ENCODE peak calls at places on chromosomes 5 and 9, in nine cellular contexts. E is IMR-90; I is right atrium auricular region; R is heart right ventricle; X is ovary; W is upper lobe of right lung; D is CD8-positive, alpha-beta T cell; F is lung; Y is SK-N-SH. H is an unnamed sample.

GRCh38 chr9:34371886-34372597 is 4.7 kb downstream of the MYORG start:
- DNase-seq in R (no peak), F (peak; percentile 13), D (no peak), X (no peak), Y (no peak), W (no peak), E (no peak), I (no peak), H (no peak)

GRCh38 chr9:109458453-109459211 is 39.5 kb downstream of the PTPN3 start:
- DNase-seq in F (no peak), W (no peak), E (no peak), I (no peak), X (no peak), Y (no peak), R (no peak), D (no peak), H (no peak)

GRCh38 chr5:160726721-160727120 is 125.3 kb downstream of the ATP10B start:
- DNase-seq in D (no peak), E (no peak), F (no peak), I (no peak), R (no peak), X (no peak), W (no peak), Y (no peak), H (no peak)

GRCh38 chr9:137639303-137640051 is 20.7 kb downstream of the EHMT1 start:
- DNase-seq in W (no peak), E (no peak), F (no peak), R (no peak), Y (no peak), I (no peak), X (no peak), D (no peak), H (no peak)

GRCh38 chr5:135063511-135064234 is 29.6 kb upstream of the PITX1 start:
- DNase-seq in Y (no peak), D (no peak), I (no peak), X (no peak), W (peak; percentile 51), F (no peak), R (no peak), E (no peak), H (no peak)

GRCh38 chr9:117074782-117075510 is 339.9 kb downstream of the ASTN2 start:
- DNase-seq in W (no peak), X (no peak), R (no peak), Y (peak; percentile 72), E (no peak), F (no peak), D (no peak), I (no peak), H (no peak)

GRCh38 chr9:128072144-128073021 is 4.4 kb downstream of the SLC25A25 start:
- DNase-seq in X (peak; percentile 88), D (peak; percentile 50), W (peak; percentile 74), F (peak; percentile 85), E (peak; percentile 73), Y (no peak), I (peak; percentile 97), R (peak; percentile 82), H (no peak)

GRCh38 chr9:127122176-127123151 is at the start of gene ANGPTL2:
- DNase-seq in F (peak; percentile 69), I (peak; percentile 95), X (peak; percentile 95), R (peak; percentile 93), Y (peak; percentile 94), W (peak; percentile 88), D (no peak), E (peak; percentile 95), H (peak; percentile 78)

GRCh38 chr5:60372786-60373185 is 327.2 kb downstream of the DEPDC1B start:
- DNase-seq in X (no peak), R (no peak), F (no peak), I (no peak), Y (no peak), E (no peak), W (no peak), D (no peak), H (no peak)

GRCh38 chr5:60371065-60371464 is 328.9 kb downstream of the DEPDC1B start:
- DNase-seq in W (no peak), E (no peak), R (no peak), Y (no peak), X (no peak), I (no peak), F (no peak), D (no peak), H (no peak)

GRCh38 chr5:60369391-60369790 is 330.6 kb downstream of the DEPDC1B start:
- DNase-seq in E (no peak), R (no peak), I (no peak), Y (no peak), F (no peak), W (no peak), D (no peak), X (no peak), H (no peak)

GRCh38 chr5:60368100-60368499 is 331.9 kb downstream of the DEPDC1B start:
- DNase-seq in W (no peak), D (no peak), F (no peak), E (no peak), R (no peak), I (no peak), Y (no peak), X (no peak), H (no peak)

GRCh38 chr5:60370508-60370907 is 329.5 kb downstream of the DEPDC1B start:
- DNase-seq in W (no peak), R (no peak), X (no peak), E (no peak), I (no peak), F (no peak), Y (no peak), D (no peak), H (no peak)
- H3K4me1 ChIP-seq in W (no peaks in the 10 kb centered on the region), R (no peaks in the 10 kb centered on the region), X (no peaks in the 10 kb centered on the region), E (no peaks in the 10 kb centered on the region), I (no peaks in the 10 kb centered on the region), F (no peaks in the 10 kb centered on the region), Y (peaks cover 12% of the 10 kb centered on the region), D (no peaks in the 10 kb centered on the region), H (no peaks in the 10 kb centered on the region)

GRCh38 chr9:107314763-107315162 is 31.7 kb downstream of the RAD23B start:
- DNase-seq in X (no peak), E (no peak), W (no peak), D (no peak), I (no peak), F (no peak), R (no peak), Y (no peak), H (no peak)

GRCh38 chr9:107313555-107314096 is 30.5 kb downstream of the RAD23B start:
- DNase-seq in R (no peak), I (no peak), F (no peak), E (no peak), Y (no peak), W (no peak), D (no peak), X (no peak), H (no peak)

GRCh38 chr9:107322643-107323042 is 39.6 kb downstream of the RAD23B start:
- DNase-seq in W (no peak), I (no peak), E (no peak), F (no peak), D (no peak), R (no peak), X (no peak), Y (no peak), H (no peak)

GRCh38 chr9:107312651-107313050 is 29.6 kb downstream of the RAD23B start:
- DNase-seq in W (no peak), R (no peak), F (no peak), D (no peak), X (no peak), I (no peak), E (peak; percentile 56), Y (no peak), H (no peak)

DNA sequence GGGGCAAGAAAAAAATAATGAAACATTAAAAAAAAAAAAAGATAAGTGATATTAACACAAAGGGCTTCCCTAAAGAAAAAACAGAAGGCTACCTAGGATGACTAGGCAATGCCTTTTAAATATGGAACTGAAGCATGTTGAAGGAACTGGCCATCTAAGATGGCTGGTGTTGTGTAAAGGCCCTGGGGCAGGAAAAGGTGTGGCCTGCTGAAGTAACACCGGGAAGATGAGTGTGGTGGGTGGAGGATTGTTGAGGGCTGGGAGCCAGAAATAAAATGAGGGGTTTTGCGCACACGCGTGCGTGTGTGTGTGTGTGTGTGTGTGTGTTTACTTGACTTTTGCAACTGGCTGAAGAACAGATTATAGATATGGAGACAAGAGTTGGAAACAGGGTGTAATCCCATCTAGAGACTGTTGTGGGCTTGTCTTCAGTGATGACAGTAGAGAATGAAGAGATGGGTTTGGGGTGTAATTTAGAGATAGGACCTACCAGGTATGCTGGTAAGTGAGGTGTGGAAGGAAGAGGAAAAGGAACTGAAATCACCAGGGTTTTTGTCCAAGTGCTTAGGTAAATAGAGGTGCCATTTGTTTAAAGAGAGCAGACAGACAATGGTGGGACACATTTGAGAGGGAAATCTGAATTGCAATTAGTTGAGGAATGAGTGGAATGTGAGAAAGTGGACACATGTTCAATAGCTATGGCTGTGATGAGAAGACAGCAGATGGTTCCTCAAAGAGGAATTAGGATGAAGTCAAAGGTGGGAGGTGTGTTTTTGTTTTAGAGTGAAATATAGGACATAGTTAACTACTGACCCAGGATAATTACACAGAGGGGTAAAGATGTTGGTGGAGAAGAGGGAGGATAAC is 33.9 kb downstream of the RAD23B start:
- DNase-seq in Y (no peak), E (no peak), R (no peak), F (no peak), I (no peak), D (no peak), X (no peak), W (no peak), H (no peak)
- H3K36me3 ChIP-seq in Y (peaks cover 50% of the 10 kb centered on the region), E (peaks cover 29% of the 10 kb centered on the region), R (peaks cover 16% of the 10 kb centered on the region), F (peaks cover 11% of the 10 kb centered on the region), I (peaks cover 10% of the 10 kb centered on the region), D (peaks cover 6% of the 10 kb centered on the region), X (no peaks in the 10 kb centered on the region), W (peaks cover 87% of the 10 kb centered on the region), H (no peaks in the 10 kb centered on the region)

GRCh38 chr5:95846554-95847260 is 24.2 kb upstream of the GLRX start:
- DNase-seq in Y (peak; percentile 83), R (peak; percentile 71), I (peak; percentile 84), F (no peak), D (peak; percentile 62), X (peak; percentile 81), W (no peak), E (peak; percentile 79), H (peak; percentile 57)
- H3K4me1 ChIP-seq in Y (peaks cover 7% of the 10 kb centered on the region), R (peaks cover 8% of the 10 kb centered on the region), I (no peaks in the 10 kb centered on the region), F (peaks cover 5% of the 10 kb centered on the region), D (peaks cover 11% of the 10 kb centered on the region), X (no peaks in the 10 kb centered on the region), W (peaks cover 29% of the 10 kb centered on the region), E (peaks cover 16% of the 10 kb centered on the region), H (peaks cover 5% of the 10 kb centered on the region)

GRCh38 chr9:2041736-2042135 is 26.6 kb downstream of the SMARCA2 start:
- DNase-seq in Y (no peak), X (no peak), I (no peak), F (no peak), W (no peak), E (peak; percentile 52), R (no peak), D (no peak), H (no peak)

GRCh38 chr9:2043881-2044462 is 28.8 kb downstream of the SMARCA2 start:
- DNase-seq in W (no peak), Y (no peak), F (no peak), D (no peak), X (no peak), E (no peak), R (no peak), I (no peak), H (no peak)

GRCh38 chr9:2040828-2041227 is 25.7 kb downstream of the SMARCA2 start:
- DNase-seq in R (no peak), F (no peak), I (no peak), D (no peak), E (no peak), X (no peak), Y (no peak), W (no peak), H (no peak)

GRCh38 chr9:2039294-2040180 is 24.4 kb downstream of the SMARCA2 start:
- DNase-seq in F (no peak), I (no peak), W (no peak), X (peak; percentile 42), D (no peak), R (no peak), Y (no peak), E (no peak), H (no peak)

DNA sequence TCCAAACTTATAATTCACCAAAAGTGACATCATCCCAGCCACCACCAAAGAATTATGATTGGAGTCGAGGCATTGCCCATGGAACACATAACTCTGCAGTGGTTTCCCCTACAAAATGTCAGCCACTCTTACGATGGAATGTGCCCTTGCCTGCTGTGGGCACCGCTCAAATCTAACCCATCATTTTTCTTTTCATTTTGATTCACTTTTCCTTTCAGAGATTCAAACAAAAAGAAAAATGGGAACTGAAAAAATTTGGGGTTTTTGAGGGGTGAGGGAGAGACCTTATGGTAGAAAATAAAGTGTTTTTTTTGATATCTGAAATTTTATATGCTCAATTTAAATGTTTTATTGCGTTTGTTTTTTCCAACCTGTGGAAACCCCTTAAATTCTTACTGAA is 28.1 kb downstream of the SMARCA2 start:
- DNase-seq in X (no peak), W (no peak), E (no peak), D (no peak), Y (no peak), R (no peak), I (no peak), F (no peak), H (no peak)
- H3K36me3 ChIP-seq in X (no peaks in the 10 kb centered on the region), W (peaks cover 55% of the 10 kb centered on the region), E (peaks cover 21% of the 10 kb centered on the region), D (peaks cover 34% of the 10 kb centered on the region), Y (peaks cover 28% of the 10 kb centered on the region), R (peaks cover 29% of the 10 kb centered on the region), I (peaks cover 45% of the 10 kb centered on the region), F (peaks cover 15% of the 10 kb centered on the region), H (no peaks in the 10 kb centered on the region)